ENCODE peak calls at places on chromosomes 13 and 19, in five cellular contexts. D, I, P, V and B are unnamed samples.

GRCh38 chr13:40452741-40453665 is 213.4 kb downstream of the FOXO1 start:
- DNase-seq in D (peak), I (peak), P (no peak), V (peak), B (peak)

GRCh38 chr13:33730147-33730546 is 87.8 kb upstream of the RFC3 start:
- DNase-seq in D (no peak), I (no peak), P (no peak), V (no peak), B (no peak)

GRCh38 chr19:57465680-57466381 is 8.9 kb upstream of the VN1R1 start:
- DNase-seq in D (peak), I (peak), P (no peak), V (no peak), B (no peak)

GRCh38 chr19:29089315-29089855 is 123.6 kb downstream of the UQCRFS1 start:
- DNase-seq in D (no peak), I (no peak), P (no peak), V (no peak), B (no peak)

GRCh38 chr19:45340232-45340898 is at the start of gene KLC3:
- DNase-seq in D (no peak), I (peak), P (no peak), V (peak), B (no peak)

GRCh38 chr13:47426126-47426849 is 529.4 kb upstream of the HTR2A start:
- DNase-seq in D (peak), I (peak), P (no peak), V (peak), B (peak)

GRCh38 chr19:5103061-5103701 is 134.3 kb downstream of the KDM4B start:
- DNase-seq in D (peak), I (no peak), P (no peak), V (no peak), B (no peak)

GRCh38 chr19:38386968-38387549 is 775 bp downstream of the GGN start:
- DNase-seq in D (peak), I (no peak), P (no peak), V (no peak), B (no peak)

GRCh38 chr13:94505730-94506129 is 26.2 kb upstream of the DCT start:
- DNase-seq in D (no peak), I (no peak), P (no peak), V (no peak), B (no peak)

GRCh38 chr13:43388282-43389034 is 365.1 kb downstream of the DNAJC15 start:
- DNase-seq in D (no peak), I (peak), P (no peak), V (peak), B (peak)

GRCh38 chr13:43390582-43390981 is 367.2 kb downstream of the DNAJC15 start:
- DNase-seq in D (no peak), I (no peak), P (no peak), V (no peak), B (no peak)

GRCh38 chr13:43389573-43389972 is 366.2 kb downstream of the DNAJC15 start:
- DNase-seq in D (peak), I (no peak), P (no peak), V (no peak), B (no peak)

GRCh38 chr13:43390101-43390500 is 366.7 kb downstream of the DNAJC15 start:
- DNase-seq in D (peak), I (no peak), P (no peak), V (no peak), B (no peak)

DNA sequence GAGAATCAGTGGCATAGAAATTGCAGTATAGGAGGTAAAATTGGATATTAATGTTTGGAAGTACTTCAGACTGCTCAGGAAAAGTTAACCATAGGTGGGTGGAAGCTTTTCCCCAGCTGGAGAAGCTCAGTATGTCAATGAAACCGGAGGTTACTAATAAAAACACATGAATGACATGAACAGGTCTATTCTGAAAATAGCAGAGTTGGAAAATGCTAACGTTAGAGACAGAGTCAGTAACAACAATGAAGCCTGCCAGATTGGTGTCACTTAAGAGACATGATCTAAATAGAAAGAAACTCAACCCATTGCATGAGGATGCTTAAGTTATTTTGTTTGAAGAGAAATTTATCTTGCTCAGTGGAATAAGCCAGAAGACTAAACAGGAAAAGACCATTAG is 364.5 kb downstream of the DNAJC15 start:
- DNase-seq in D (no peak), I (no peak), P (no peak), V (no peak), B (no peak)
- H3K27ac ChIP-seq in D (no peak), I (peak), P (no peak), V (no peak), B (peak)

DNA sequence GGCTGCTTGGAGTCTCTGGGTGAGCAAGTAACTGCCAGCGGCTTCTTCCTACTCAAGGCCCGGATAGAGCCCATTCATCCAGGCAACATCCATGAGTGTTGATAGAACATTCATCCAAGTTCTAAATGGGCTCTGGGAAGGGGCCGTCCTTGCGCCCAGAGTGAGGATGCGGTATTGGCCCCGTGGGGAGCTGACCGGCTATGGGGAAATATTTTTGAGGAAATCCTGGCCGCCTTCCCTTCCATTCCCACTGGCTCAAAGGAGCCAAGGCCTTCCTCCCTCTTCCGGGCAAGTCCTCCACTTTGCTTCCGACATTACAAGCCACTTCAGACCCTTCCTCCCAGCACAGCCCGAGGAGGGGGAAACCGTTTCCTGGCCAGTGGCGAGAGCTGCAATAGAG is 37.7 kb downstream of the C13orf46 start:
- DNase-seq in D (no peak), I (no peak), P (no peak), V (no peak), B (no peak)
- H3K27ac ChIP-seq in D (no peak), I (no peak), P (peak), V (no peak), B (no peak)

GRCh38 chr13:83732755-83733154 is 149.5 kb downstream of the SLITRK1 start:
- DNase-seq in D (no peak), I (no peak), P (no peak), V (no peak), B (no peak)

GRCh38 chr13:83730674-83731073 is 151.6 kb downstream of the SLITRK1 start:
- DNase-seq in D (no peak), I (no peak), P (no peak), V (no peak), B (no peak)

GRCh38 chr13:83733293-83733692 is 149.0 kb downstream of the SLITRK1 start:
- DNase-seq in D (no peak), I (no peak), P (no peak), V (no peak), B (no peak)

DNA sequence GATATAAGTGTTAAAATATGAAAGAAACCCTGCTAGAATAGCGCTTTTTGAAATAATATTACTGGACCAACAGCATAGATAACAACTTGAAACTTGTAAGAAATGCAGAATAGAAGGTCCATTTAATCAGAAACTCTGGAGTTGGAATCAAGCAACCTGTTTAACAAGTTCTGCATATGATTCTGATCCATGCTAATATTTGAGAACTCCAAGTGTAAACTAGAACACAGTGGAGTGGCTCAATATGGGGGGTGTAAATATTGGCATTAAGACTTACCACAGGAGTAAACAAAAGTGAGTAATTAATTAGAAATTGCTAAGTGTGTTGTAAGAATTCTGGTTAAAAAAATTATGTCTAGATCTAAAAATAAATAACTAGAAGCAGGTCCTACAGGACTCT is 151.2 kb downstream of the SLITRK1 start:
- DNase-seq in D (no peak), I (no peak), P (no peak), V (no peak), B (no peak)
- H3K27ac ChIP-seq in D (no peak), I (no peak), P (no peak), V (no peak), B (no peak)

GRCh38 chr13:50357586-50358118 is 342.4 kb downstream of the KCNRG start:
- DNase-seq in D (peak), I (peak), P (no peak), V (peak), B (peak)
- H3K27ac ChIP-seq in D (no peak), I (no peak), P (peak), V (no peak), B (peak)

GRCh38 chr19:3723883-3724282 is 15.7 kb downstream of the TJP3 start:
- DNase-seq in D (no peak), I (no peak), P (no peak), V (no peak), B (no peak)

GRCh38 chr19:3723110-3723488 is 14.9 kb downstream of the TJP3 start:
- DNase-seq in D (no peak), I (no peak), P (no peak), V (no peak), B (no peak)

GRCh38 chr19:3722443-3723109 is 14.4 kb downstream of the TJP3 start:
- DNase-seq in D (no peak), I (no peak), P (no peak), V (no peak), B (no peak)

GRCh38 chr19:3725121-3725520 is 16.9 kb downstream of the TJP3 start:
- DNase-seq in D (no peak), I (no peak), P (no peak), V (no peak), B (no peak)

DNA sequence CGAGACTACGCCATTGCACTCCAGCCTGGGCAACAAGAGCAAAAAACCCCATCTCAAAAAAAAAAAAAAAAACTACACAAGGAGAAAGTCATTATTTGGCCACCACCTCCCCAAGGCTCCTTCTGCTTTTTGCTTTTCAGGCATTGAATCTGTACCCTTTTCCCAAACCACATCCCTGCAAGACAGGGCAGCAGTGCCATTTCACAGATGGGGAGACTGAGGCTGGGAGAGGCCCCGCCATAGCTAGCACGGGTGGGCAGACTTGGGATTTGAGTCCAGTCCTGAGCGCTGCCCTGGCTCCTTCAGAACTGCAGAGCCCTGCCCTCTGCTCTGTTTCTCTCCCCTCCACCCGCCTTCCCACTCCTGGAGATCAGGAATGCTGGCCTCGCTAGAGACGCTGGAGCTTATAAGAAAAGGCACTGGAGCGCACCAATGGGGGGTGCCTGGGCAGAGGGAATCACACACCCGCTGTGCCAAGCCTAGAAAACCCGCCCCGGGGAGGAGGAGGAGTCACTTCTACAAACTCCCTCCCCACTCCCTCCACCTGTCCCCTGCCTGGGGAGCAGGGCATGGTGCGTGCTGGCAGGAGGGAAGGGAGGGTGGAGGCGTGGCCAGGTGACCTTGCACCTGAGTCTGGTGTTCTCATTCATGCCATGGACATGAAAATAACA is 17.6 kb downstream of the TJP3 start:
- DNase-seq in D (no peak), I (no peak), P (no peak), V (no peak), B (no peak)
- H3K27ac ChIP-seq in D (no peak), I (no peak), P (no peak), V (no peak), B (no peak)